ENCODE peak calls at places on chromosomes 4 and X, in seven cellular contexts. J is stimulated activated CD8-positive, alpha-beta memory T cell treated with anti-CD3 and anti-CD28 coated beads, Interleukin-2, amount 100 ng/mL, for 48 hours; Q is MM.1S; G is DMS153; B is HTR-8/SVneo; H is NCI-H2029; Y is endothelial cell. T is an unnamed sample.

GRCh38 chrX:20143111-20143510 is 1.5 kb upstream of the EIF1AX start:
- DNase-seq in G (no peak), Y (no peak), Q (no peak), B (no peak), J (no peak), H (no peak), T (no peak)

GRCh38 chrX:132821974-132822633 is 136.3 kb downstream of the HS6ST2 start:
- DNase-seq in B (no peak), G (no peak), Y (no peak), J (no peak), H (no peak), Q (no peak), T (no peak)

GRCh38 chrX:107880054-107880610 is 54.5 kb downstream of the MID2 start:
- DNase-seq in H (no peak), G (no peak), J (no peak), Y (no peak), Q (no peak), B (no peak), T (no peak)

GRCh38 chr4:4640692-4641091 is 98.8 kb upstream of the STX18 start:
- DNase-seq in G (no peak), Y (peak), B (peak), J (no peak), Q (no peak), H (no peak), T (no peak)

GRCh38 chr4:183327827-183328226 is 5.6 kb upstream of the CLDN24 start:
- DNase-seq in B (no peak), Q (no peak), H (no peak), J (no peak), Y (no peak), G (no peak), T (no peak)

GRCh38 chrX:39953879-39954278 is 143.9 kb downstream of the BCOR start:
- DNase-seq in J (no peak), Y (no peak), G (peak), Q (no peak), B (peak), H (peak), T (peak)

GRCh38 chr4:125105561-125105960 is 209.2 kb upstream of the FAT4 start:
- DNase-seq in Y (no peak), J (no peak), B (no peak), H (no peak), G (no peak), Q (no peak), T (no peak)

GRCh38 chr4:45350438-45350837 is 624.1 kb upstream of the GNPDA2 start:
- DNase-seq in Q (peak), J (no peak), G (peak), H (no peak), B (peak), Y (no peak), T (no peak)

GRCh38 chr4:47570816-47571215 is 85.7 kb downstream of the ATP10D start:
- DNase-seq in J (no peak), Y (no peak), H (no peak), G (no peak), B (no peak), Q (no peak), T (no peak)

GRCh38 chrX:30865020-30865419 is 24.0 kb downstream of the TAB3 start:
- DNase-seq in G (no peak), B (no peak), H (no peak), Q (peak), J (no peak), Y (no peak), T (peak)

GRCh38 chr4:71004281-71004851 is 10.9 kb downstream of the DCK start:
- DNase-seq in J (peak), G (no peak), H (no peak), Y (peak), Q (peak), B (no peak), T (no peak)

GRCh38 chrX:129934461-129934860 is 28.5 kb downstream of the UTP14A start:
- DNase-seq in H (no peak), Q (no peak), G (no peak), J (no peak), Y (no peak), B (no peak), T (no peak)

GRCh38 chrX:11040405-11040804 is 70.7 kb upstream of the HCCS start:
- DNase-seq in Q (no peak), Y (no peak), H (no peak), G (no peak), J (no peak), B (no peak), T (no peak)

T was measured in HEK293T.